ENCODE peak calls at places on chromosomes 3 and 15, in nine cellular contexts. One of them, this sample, is unnamed.

GRCh38 chr15:31216210-31216911 is 110.3 kb upstream of the KLF13 start:
- DNase-seq in endothelial cell of umbilical vein: no peak
- DNase-seq in mucosa of descending colon: peak; percentile 96
- DNase-seq in heart right ventricle: peak; percentile 93
- DNase-seq in endodermal cell: peak; percentile 86
- DNase-seq in A549: peak; percentile 86
- DNase-seq in MM.1S: peak; percentile 74
- DNase-seq in hepatocyte: peak; percentile 81
- DNase-seq in pancreas: peak; percentile 72
- DNase-seq in this sample: peak; percentile 98

GRCh38 chr3:128280466-128281455 is 127.5 kb downstream of the EEFSEC start:
- DNase-seq in endothelial cell of umbilical vein: no peak
- DNase-seq in mucosa of descending colon: no peak
- DNase-seq in heart right ventricle: no peak
- DNase-seq in endodermal cell: peak; percentile 92
- DNase-seq in A549: no peak
- DNase-seq in MM.1S: no peak
- DNase-seq in hepatocyte: no peak
- DNase-seq in pancreas: no peak
- DNase-seq in this sample: no peak

GRCh38 chr3:179670311-179670710 is 17.5 kb downstream of the USP13 start:
- DNase-seq in endothelial cell of umbilical vein: no peak
- DNase-seq in mucosa of descending colon: no peak
- DNase-seq in heart right ventricle: no peak
- DNase-seq in endodermal cell: no peak
- DNase-seq in A549: no peak
- DNase-seq in MM.1S: no peak
- DNase-seq in hepatocyte: no peak
- DNase-seq in pancreas: no peak
- DNase-seq in this sample: no peak

GRCh38 chr15:74869726-74870407 is 3.3 kb downstream of the SCAMP2 start:
- DNase-seq in endothelial cell of umbilical vein: peak; percentile 43
- DNase-seq in mucosa of descending colon: peak; percentile 80
- DNase-seq in heart right ventricle: peak; percentile 59
- DNase-seq in endodermal cell: no peak
- DNase-seq in A549: no peak
- DNase-seq in MM.1S: peak; percentile 30
- DNase-seq in hepatocyte: peak; percentile 24
- DNase-seq in pancreas: peak; percentile 66
- DNase-seq in this sample: peak; percentile 80

GRCh38 chr3:10912784-10913183 is 79.8 kb upstream of the SLC6A1 start:
- DNase-seq in endothelial cell of umbilical vein: no peak
- DNase-seq in mucosa of descending colon: no peak
- DNase-seq in heart right ventricle: no peak
- DNase-seq in endodermal cell: no peak
- DNase-seq in A549: no peak
- DNase-seq in MM.1S: no peak
- DNase-seq in hepatocyte: no peak
- DNase-seq in pancreas: no peak
- DNase-seq in this sample: no peak

GRCh38 chr15:82158811-82159210 is 103.7 kb downstream of the EFL1 start:
- DNase-seq in endothelial cell of umbilical vein: no peak
- DNase-seq in mucosa of descending colon: no peak
- DNase-seq in heart right ventricle: peak; percentile 23
- DNase-seq in endodermal cell: no peak
- DNase-seq in A549: no peak
- DNase-seq in MM.1S: no peak
- DNase-seq in hepatocyte: no peak
- DNase-seq in pancreas: no peak
- DNase-seq in this sample: no peak

GRCh38 chr3:130935761-130936160 is 41.9 kb downstream of the ATP2C1 start:
- DNase-seq in endothelial cell of umbilical vein: no peak
- DNase-seq in mucosa of descending colon: no peak
- DNase-seq in heart right ventricle: no peak
- DNase-seq in endodermal cell: no peak
- DNase-seq in A549: no peak
- DNase-seq in MM.1S: no peak
- DNase-seq in hepatocyte: no peak
- DNase-seq in pancreas: no peak
- DNase-seq in this sample: no peak

GRCh38 chr3:42804831-42805821 is 836 bp upstream of the HIGD1A start:
- DNase-seq in endothelial cell of umbilical vein: no peak
- DNase-seq in mucosa of descending colon: peak; percentile 57
- DNase-seq in heart right ventricle: peak; percentile 40
- DNase-seq in endodermal cell: peak; percentile 89
- DNase-seq in A549: no peak
- DNase-seq in MM.1S: no peak
- DNase-seq in hepatocyte: peak; percentile 62
- DNase-seq in pancreas: peak; percentile 32
- DNase-seq in this sample: peak; percentile 82

GRCh38 chr3:99172736-99173657 is 271.5 kb upstream of the DCBLD2 start:
- DNase-seq in endothelial cell of umbilical vein: peak; percentile 76
- DNase-seq in mucosa of descending colon: peak; percentile 77
- DNase-seq in heart right ventricle: no peak
- DNase-seq in endodermal cell: peak; percentile 87
- DNase-seq in A549: peak; percentile 26
- DNase-seq in MM.1S: peak; percentile 63
- DNase-seq in hepatocyte: peak; percentile 77
- DNase-seq in pancreas: peak; percentile 35
- DNase-seq in this sample: no peak

GRCh38 chr15:66142341-66142740 is 111.2 kb downstream of the MEGF11 start:
- DNase-seq in endothelial cell of umbilical vein: no peak
- DNase-seq in mucosa of descending colon: no peak
- DNase-seq in heart right ventricle: no peak
- DNase-seq in endodermal cell: no peak
- DNase-seq in A549: no peak
- DNase-seq in MM.1S: no peak
- DNase-seq in hepatocyte: no peak
- DNase-seq in pancreas: no peak
- DNase-seq in this sample: no peak

GRCh38 chr3:121796970-121797369 is 37.9 kb downstream of the IQCB1 start:
- DNase-seq in endothelial cell of umbilical vein: no peak
- DNase-seq in mucosa of descending colon: no peak
- DNase-seq in heart right ventricle: no peak
- DNase-seq in endodermal cell: no peak
- DNase-seq in A549: no peak
- DNase-seq in MM.1S: peak; percentile 51
- DNase-seq in hepatocyte: no peak
- DNase-seq in pancreas: no peak
- DNase-seq in this sample: no peak

GRCh38 chr3:121651684-121652083 is 9.0 kb downstream of the HCLS1 start:
- DNase-seq in endothelial cell of umbilical vein: peak; percentile 38
- DNase-seq in mucosa of descending colon: no peak
- DNase-seq in heart right ventricle: no peak
- DNase-seq in endodermal cell: no peak
- DNase-seq in A549: no peak
- DNase-seq in MM.1S: no peak
- DNase-seq in hepatocyte: no peak
- DNase-seq in pancreas: no peak
- DNase-seq in this sample: no peak

GRCh38 chr3:25273582-25274171 is 154.4 kb upstream of the RARB start:
- DNase-seq in endothelial cell of umbilical vein: no peak
- DNase-seq in mucosa of descending colon: no peak
- DNase-seq in heart right ventricle: no peak
- DNase-seq in endodermal cell: no peak
- DNase-seq in A549: no peak
- DNase-seq in MM.1S: no peak
- DNase-seq in hepatocyte: no peak
- DNase-seq in pancreas: no peak
- DNase-seq in this sample: no peak

GRCh38 chr15:81032818-81033217 is 32.1 kb downstream of the TLNRD1 start:
- DNase-seq in endothelial cell of umbilical vein: no peak
- DNase-seq in mucosa of descending colon: no peak
- DNase-seq in heart right ventricle: no peak
- DNase-seq in endodermal cell: no peak
- DNase-seq in A549: no peak
- DNase-seq in MM.1S: no peak
- DNase-seq in hepatocyte: no peak
- DNase-seq in pancreas: peak; percentile 43
- DNase-seq in this sample: no peak

GRCh38 chr15:78931439-78931981 is 13.3 kb downstream of the CTSH start:
- DNase-seq in endothelial cell of umbilical vein: no peak
- DNase-seq in mucosa of descending colon: no peak
- DNase-seq in heart right ventricle: no peak
- DNase-seq in endodermal cell: peak; percentile 37
- DNase-seq in A549: no peak
- DNase-seq in MM.1S: no peak
- DNase-seq in hepatocyte: no peak
- DNase-seq in pancreas: no peak
- DNase-seq in this sample: no peak

GRCh38 chr3:97872209-97873042 is 50.6 kb downstream of the CRYBG3 start:
- DNase-seq in endothelial cell of umbilical vein: peak; percentile 86
- DNase-seq in mucosa of descending colon: no peak
- DNase-seq in heart right ventricle: no peak
- DNase-seq in endodermal cell: no peak
- DNase-seq in A549: no peak
- DNase-seq in MM.1S: no peak
- DNase-seq in hepatocyte: peak; percentile 12
- DNase-seq in pancreas: no peak
- DNase-seq in this sample: no peak

GRCh38 chr3:32121137-32121536 is 14.7 kb downstream of the GPD1L start:
- DNase-seq in endothelial cell of umbilical vein: no peak
- DNase-seq in mucosa of descending colon: peak; percentile 36
- DNase-seq in heart right ventricle: no peak
- DNase-seq in endodermal cell: no peak
- DNase-seq in A549: no peak
- DNase-seq in MM.1S: no peak
- DNase-seq in hepatocyte: no peak
- DNase-seq in pancreas: no peak
- DNase-seq in this sample: no peak

GRCh38 chr3:197367081-197367780 is 68.8 kb upstream of the DLG1 start:
- DNase-seq in endothelial cell of umbilical vein: no peak
- DNase-seq in mucosa of descending colon: no peak
- DNase-seq in heart right ventricle: no peak
- DNase-seq in endodermal cell: peak; percentile 77
- DNase-seq in A549: peak; percentile 19
- DNase-seq in MM.1S: no peak
- DNase-seq in hepatocyte: peak; percentile 44
- DNase-seq in pancreas: no peak
- DNase-seq in this sample: peak; percentile 91

GRCh38 chr3:17234382-17234781 is 349.6 kb downstream of the PLCL2 start:
- DNase-seq in endothelial cell of umbilical vein: peak; percentile 32
- DNase-seq in mucosa of descending colon: no peak
- DNase-seq in heart right ventricle: no peak
- DNase-seq in endodermal cell: no peak
- DNase-seq in A549: no peak
- DNase-seq in MM.1S: no peak
- DNase-seq in hepatocyte: no peak
- DNase-seq in pancreas: no peak
- DNase-seq in this sample: no peak

GRCh38 chr15:73153447-73153846 is 101.2 kb downstream of the NEO1 start:
- DNase-seq in endothelial cell of umbilical vein: no peak
- DNase-seq in mucosa of descending colon: no peak
- DNase-seq in heart right ventricle: no peak
- DNase-seq in endodermal cell: no peak
- DNase-seq in A549: no peak
- DNase-seq in MM.1S: no peak
- DNase-seq in hepatocyte: no peak
- DNase-seq in pancreas: no peak
- DNase-seq in this sample: no peak

GRCh38 chr15:34691024-34691423 is 63.8 kb downstream of the GJD2 start:
- DNase-seq in endothelial cell of umbilical vein: no peak
- DNase-seq in mucosa of descending colon: no peak
- DNase-seq in heart right ventricle: no peak
- DNase-seq in endodermal cell: no peak
- DNase-seq in A549: no peak
- DNase-seq in MM.1S: no peak
- DNase-seq in hepatocyte: no peak
- DNase-seq in pancreas: no peak
- DNase-seq in this sample: no peak

GRCh38 chr3:134667461-134667860 is 16.6 kb upstream of the KY start:
- DNase-seq in endothelial cell of umbilical vein: no peak
- DNase-seq in mucosa of descending colon: no peak
- DNase-seq in heart right ventricle: no peak
- DNase-seq in endodermal cell: no peak
- DNase-seq in A549: no peak
- DNase-seq in MM.1S: no peak
- DNase-seq in hepatocyte: no peak
- DNase-seq in pancreas: no peak
- DNase-seq in this sample: no peak

GRCh38 chr3:29644956-29645661 is 364.2 kb downstream of the RBMS3 start:
- DNase-seq in endothelial cell of umbilical vein: no peak
- DNase-seq in mucosa of descending colon: no peak
- DNase-seq in heart right ventricle: no peak
- DNase-seq in endodermal cell: no peak
- DNase-seq in A549: no peak
- DNase-seq in MM.1S: no peak
- DNase-seq in hepatocyte: no peak
- DNase-seq in pancreas: no peak
- DNase-seq in this sample: no peak

GRCh38 chr3:14413381-14414071 is 11.1 kb downstream of the SLC6A6 start:
- DNase-seq in endothelial cell of umbilical vein: no peak
- DNase-seq in mucosa of descending colon: no peak
- DNase-seq in heart right ventricle: no peak
- DNase-seq in endodermal cell: peak; percentile 81
- DNase-seq in A549: no peak
- DNase-seq in MM.1S: no peak
- DNase-seq in hepatocyte: no peak
- DNase-seq in pancreas: no peak
- DNase-seq in this sample: peak; percentile 85
- H3K4me3 ChIP-seq in endothelial cell of umbilical vein: no peak overlapping the region
- H3K4me3 ChIP-seq in mucosa of descending colon: no peak overlapping the region
- H3K4me3 ChIP-seq in heart right ventricle: no peak overlapping the region
- H3K4me3 ChIP-seq in endodermal cell: no peak overlapping the region
- H3K4me3 ChIP-seq in A549: peak overlapping the region; percentile 11
- H3K4me3 ChIP-seq in MM.1S: no peak overlapping the region
- H3K4me3 ChIP-seq in hepatocyte: no peak overlapping the region
- H3K4me3 ChIP-seq in pancreas: no peak overlapping the region
- H3K4me3 ChIP-seq in this sample: no peak overlapping the region

GRCh38 chr3:27105904-27106303 is 263.3 kb downstream of the NEK10 start:
- DNase-seq in endothelial cell of umbilical vein: no peak
- DNase-seq in mucosa of descending colon: peak; percentile 31
- DNase-seq in heart right ventricle: no peak
- DNase-seq in endodermal cell: peak; percentile 81
- DNase-seq in A549: peak; percentile 6
- DNase-seq in MM.1S: no peak
- DNase-seq in hepatocyte: peak; percentile 46
- DNase-seq in pancreas: no peak
- DNase-seq in this sample: no peak
- TF ChIP-seq CTCF in endothelial cell of umbilical vein: peak; percentile 26
- TF ChIP-seq CTCF in mucosa of descending colon: no peak
- TF ChIP-seq CTCF in heart right ventricle: peak; percentile 6
- TF ChIP-seq CTCF in endodermal cell: peak; percentile 76
- TF ChIP-seq CTCF in A549: peak; percentile 17
- TF ChIP-seq CTCF in MM.1S: peak; percentile 5
- TF ChIP-seq CTCF in hepatocyte: peak; percentile 41
- TF ChIP-seq CTCF in pancreas: no peak
- TF ChIP-seq CTCF in this sample: no peak

GRCh38 chr3:66489577-66489976 is 11.2 kb downstream of the LRIG1 start:
- DNase-seq in endothelial cell of umbilical vein: no peak
- DNase-seq in mucosa of descending colon: no peak
- DNase-seq in heart right ventricle: no peak
- DNase-seq in endodermal cell: no peak
- DNase-seq in A549: no peak
- DNase-seq in MM.1S: no peak
- DNase-seq in hepatocyte: no peak
- DNase-seq in pancreas: no peak
- DNase-seq in this sample: no peak
- H3K4me1 ChIP-seq in endothelial cell of umbilical vein: peaks cover 33% of the 10 kb centered on the region
- H3K4me1 ChIP-seq in mucosa of descending colon: peaks cover 65% of the 10 kb centered on the region
- H3K4me1 ChIP-seq in heart right ventricle: peaks cover 99% of the 10 kb centered on the region
- H3K4me1 ChIP-seq in endodermal cell: peaks cover 24% of the 10 kb centered on the region
- H3K4me1 ChIP-seq in A549: no peaks in the 10 kb centered on the region
- H3K4me1 ChIP-seq in MM.1S: peaks cover 65% of the 10 kb centered on the region
- H3K4me1 ChIP-seq in hepatocyte: peaks cover 25% of the 10 kb centered on the region
- H3K4me1 ChIP-seq in pancreas: peaks cover 79% of the 10 kb centered on the region
- H3K4me1 ChIP-seq in this sample: peaks cover 39% of the 10 kb centered on the region

GRCh38 chr3:188455748-188456147 is 301.8 kb downstream of the LPP start:
- DNase-seq in endothelial cell of umbilical vein: no peak
- DNase-seq in mucosa of descending colon: no peak
- DNase-seq in heart right ventricle: no peak
- DNase-seq in endodermal cell: no peak
- DNase-seq in A549: no peak
- DNase-seq in MM.1S: no peak
- DNase-seq in hepatocyte: no peak
- DNase-seq in pancreas: no peak
- DNase-seq in this sample: no peak
- H3K4me3 ChIP-seq in endothelial cell of umbilical vein: no peak overlapping the region
- H3K4me3 ChIP-seq in mucosa of descending colon: no peak overlapping the region
- H3K4me3 ChIP-seq in heart right ventricle: no peak overlapping the region
- H3K4me3 ChIP-seq in endodermal cell: no peak overlapping the region
- H3K4me3 ChIP-seq in A549: no peak overlapping the region
- H3K4me3 ChIP-seq in MM.1S: no peak overlapping the region
- H3K4me3 ChIP-seq in hepatocyte: no peak overlapping the region
- H3K4me3 ChIP-seq in pancreas: no peak overlapping the region
- H3K4me3 ChIP-seq in this sample: no peak overlapping the region

This sample was measured in left lung.